ENCODE peak calls at places on chromosomes 3 and 15, in five cellular contexts. N is hypothalamus, O is A549, U is mucosa of descending colon, E is glutamatergic neuron. L is an unnamed sample.

GRCh38 chr3:31275038-31275562 is 257.6 kb upstream of the STT3B start:
- DNase-seq in N (no peak), O (peak), U (no peak), E (no peak), L (peak)

GRCh38 chr3:124688580-124689454 is 41.4 kb upstream of the UMPS start:
- DNase-seq in N (peak), O (peak), U (peak), E (peak), L (peak)

GRCh38 chr3:55282994-55283393 is 204.1 kb downstream of the WNT5A start:
- DNase-seq in N (no peak), O (no peak), U (no peak), E (no peak), L (no peak)

GRCh38 chr3:16849240-16849639 is 35.5 kb upstream of the PLCL2 start:
- DNase-seq in N (no peak), O (no peak), U (peak), E (peak), L (peak)

GRCh38 chr3:38404286-38404685 is 49.4 kb upstream of the ACVR2B start:
- DNase-seq in N (no peak), O (no peak), U (peak), E (no peak), L (peak)

GRCh38 chr15:77721963-77722362 is 89.3 kb upstream of the LINGO1 start:
- DNase-seq in N (no peak), O (no peak), U (no peak), E (no peak), L (no peak)

GRCh38 chr3:135056084-135056730 is 261.1 kb downstream of the EPHB1 start:
- DNase-seq in N (no peak), O (no peak), U (no peak), E (no peak), L (no peak)

GRCh38 chr3:172180473-172180872 is 141.1 kb downstream of the FNDC3B start:
- DNase-seq in N (no peak), O (no peak), U (no peak), E (no peak), L (no peak)

GRCh38 chr3:13282986-13283876 is 136.9 kb downstream of the NUP210 start:
- DNase-seq in N (no peak), O (peak), U (no peak), E (peak), L (no peak)

GRCh38 chr3:167684389-167684993 is 30.7 kb upstream of the WDR49 start:
- DNase-seq in N (no peak), O (peak), U (peak), E (no peak), L (peak)

GRCh38 chr3:76438971-76439370 is 600.9 kb upstream of the ROBO2 start:
- DNase-seq in N (no peak), O (no peak), U (no peak), E (no peak), L (peak)

GRCh38 chr3:130379274-130379673 is 33.8 kb downstream of the COL6A5 start:
- DNase-seq in N (no peak), O (no peak), U (no peak), E (no peak), L (no peak)